ENCODE peak calls at places on chromosomes 1 and 21, in seven cellular contexts. G, J, C, K, A, O and Y are unnamed samples. For H3K4me1, the result is how much of the 10 kb centered on the place peaks cover.

GRCh38 chr1:162847839-162848453 is 13.0 kb downstream of the CCDC190 start:
- DNase-seq in O (peak), K (no peak), A (peak), G (peak), C (peak), J (peak), Y (peak)

GRCh38 chr1:98001764-98002163 is 80.9 kb upstream of the DPYD start:
- DNase-seq in C (no peak), G (no peak), A (no peak), O (no peak), J (no peak), K (no peak), Y (no peak)

GRCh38 chr1:192476802-192477298 is 98.7 kb upstream of the RGS1 start:
- DNase-seq in J (no peak), O (no peak), C (peak), K (peak), G (no peak), A (no peak), Y (no peak)

GRCh38 chr21:43882952-43883492 is 18.0 kb downstream of the AGPAT3 start:
- DNase-seq in G (no peak), O (no peak), A (no peak), C (no peak), K (no peak), J (no peak), Y (no peak)

GRCh38 chr1:183431840-183432547 is 13.8 kb upstream of the NMNAT2 start:
- DNase-seq in O (no peak), J (no peak), C (no peak), G (no peak), A (no peak), K (no peak), Y (no peak)

GRCh38 chr1:115136706-115137105 is 47.4 kb upstream of the TSPAN2 start:
- DNase-seq in K (no peak), J (no peak), C (no peak), G (no peak), A (no peak), O (no peak), Y (no peak)

GRCh38 chr1:37476460-37477197 is 2.2 kb downstream of the ZC3H12A start:
- DNase-seq in K (no peak), O (no peak), G (peak), C (peak), A (no peak), J (peak), Y (peak)

GRCh38 chr1:183029591-183030000 is 6.4 kb downstream of the LAMC1 start:
- DNase-seq in C (no peak), K (no peak), J (no peak), G (no peak), A (no peak), O (no peak), Y (no peak)

GRCh38 chr21:34852438-34852837 is 183.6 kb downstream of the CLIC6 start:
- DNase-seq in G (no peak), O (no peak), A (no peak), J (no peak), K (no peak), C (no peak), Y (no peak)

GRCh38 chr1:41672173-41672572 is 187.7 kb upstream of the EDN2 start:
- DNase-seq in J (no peak), O (peak), C (no peak), K (no peak), G (peak), A (peak), Y (peak)

GRCh38 chr1:93666613-93667384 is 14.8 kb downstream of the BCAR3 start:
- DNase-seq in A (peak), G (peak), C (peak), O (no peak), J (no peak), K (no peak), Y (peak)

GRCh38 chr1:222995620-222996306 is 147.3 kb downstream of the TLR5 start:
- DNase-seq in A (no peak), C (no peak), J (no peak), G (no peak), K (no peak), O (no peak), Y (no peak)

GRCh38 chr1:205626216-205626615 is 5.6 kb downstream of the ELK4 start:
- DNase-seq in A (no peak), K (no peak), G (no peak), O (no peak), J (no peak), C (no peak), Y (no peak)

GRCh38 chr1:47720100-47720499 is 277.1 kb downstream of the TRABD2B start:
- DNase-seq in O (no peak), K (no peak), A (no peak), G (no peak), C (no peak), J (no peak), Y (no peak)

GRCh38 chr1:228003461-228004330 is 3.1 kb upstream of the WNT3A start:
- DNase-seq in J (no peak), G (peak), K (no peak), O (peak), C (peak), A (no peak), Y (peak)

GRCh38 chr1:171185064-171185463 is at the start of gene FMO2:
- DNase-seq in J (no peak), G (no peak), K (no peak), C (peak), A (peak), O (no peak), Y (no peak)

GRCh38 chr1:172746091-172746949 is 87.4 kb downstream of the FASLG start:
- DNase-seq in K (peak), O (peak), A (peak), J (no peak), G (no peak), C (no peak), Y (no peak)

GRCh38 chr1:6962956-6963915 is 178.0 kb downstream of the CAMTA1 start:
- DNase-seq in A (no peak), C (peak), K (peak), G (peak), J (peak), O (peak), Y (no peak)

GRCh38 chr1:212196355-212196754 is 88.9 kb upstream of the PPP2R5A start:
- DNase-seq in A (no peak), O (no peak), C (no peak), J (no peak), K (no peak), G (no peak), Y (no peak)

DNA sequence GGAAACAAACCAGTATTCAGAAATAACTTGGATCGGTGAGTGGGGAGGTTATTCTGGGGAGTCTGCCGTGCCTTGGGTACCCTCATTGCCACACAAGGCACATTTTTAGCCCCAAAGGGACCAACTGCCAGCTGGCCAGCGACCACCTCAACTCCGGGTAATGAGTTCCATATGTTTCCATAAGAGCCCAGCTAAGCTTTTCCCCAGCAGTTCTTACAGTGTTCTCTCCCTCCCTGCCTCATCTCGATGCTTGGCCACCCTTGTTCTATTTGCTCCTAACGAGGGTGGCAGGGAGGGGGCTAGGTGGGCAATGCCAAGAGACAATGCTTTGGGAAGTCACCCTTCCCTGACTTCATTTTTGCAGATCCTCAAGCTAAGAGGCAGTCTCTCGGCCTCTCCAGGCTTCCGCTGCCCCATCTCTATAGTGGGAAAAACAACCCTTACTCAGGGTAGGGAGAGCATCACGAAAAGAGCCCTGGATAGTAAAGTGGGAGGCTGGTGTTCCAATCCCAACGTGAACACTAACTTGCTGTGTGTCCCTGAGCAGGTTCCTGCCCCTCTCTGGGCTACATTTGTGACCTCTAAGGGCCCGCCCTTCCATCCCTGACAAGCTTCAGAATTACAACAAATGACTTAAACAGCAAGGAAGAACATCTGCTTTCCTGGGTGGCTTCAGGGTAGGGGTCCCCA is 6.0 kb downstream of the ID3 start:
- DNase-seq in C (no peak), G (no peak), A (no peak), O (no peak), J (no peak), K (no peak), Y (no peak)
- H3K4me1 ChIP-seq in C (under half), G (under half), A (under half), O (under half), J (half or more), K (under half), Y (under half)

GRCh38 chr21:42219606-42220137 is 732 bp downstream of the ABCG1 start:
- DNase-seq in O (no peak), A (no peak), J (peak), C (peak), K (no peak), G (peak), Y (no peak)

GRCh38 chr21:42218836-42219605 is at the start of gene ABCG1:
- DNase-seq in K (no peak), O (no peak), C (peak), J (peak), A (peak), G (peak), Y (no peak)

GRCh38 chr21:42222386-42222785 is 3.4 kb downstream of the ABCG1 start:
- DNase-seq in G (peak), O (no peak), A (no peak), J (no peak), K (no peak), C (peak), Y (no peak)

GRCh38 chr21:42221581-42222345 is 2.8 kb downstream of the ABCG1 start:
- DNase-seq in G (peak), J (no peak), O (no peak), C (peak), A (no peak), K (no peak), Y (no peak)

GRCh38 chr21:42220138-42220701 is 1.3 kb downstream of the ABCG1 start:
- DNase-seq in A (peak), O (no peak), C (peak), G (peak), K (no peak), J (peak), Y (peak)
- TF ChIP-seq POLR2AphosphoS5 in A (peak), O (no peak), C (peak), G (peak), K (no peak), J (peak), Y (no peak)

GRCh38 chr1:167617950-167618269 is 12.1 kb upstream of the RCSD1 start:
- DNase-seq in C (no peak), K (no peak), G (no peak), J (no peak), O (no peak), A (no peak), Y (no peak)
- H3K4me1 ChIP-seq in C (under half), K (under half), G (under half), J (under half), O (under half), A (under half), Y (under half)

GRCh38 chr1:67830928-67831596 is 2.2 kb downstream of the GNG12 start:
- DNase-seq in J (no peak), K (no peak), O (no peak), C (no peak), A (no peak), G (no peak), Y (no peak)

GRCh38 chr1:67831850-67832513 is 1.3 kb downstream of the GNG12 start:
- DNase-seq in K (no peak), O (peak), G (peak), J (peak), A (peak), C (peak), Y (peak)

GRCh38 chr1:67834246-67834877 is 1.1 kb upstream of the GNG12 start:
- DNase-seq in G (no peak), C (no peak), K (no peak), O (no peak), A (no peak), J (no peak), Y (no peak)

GRCh38 chr1:67833595-67833926 is 294 bp upstream of the GNG12 start:
- DNase-seq in K (no peak), G (no peak), C (peak), O (no peak), A (peak), J (no peak), Y (no peak)

DNA sequence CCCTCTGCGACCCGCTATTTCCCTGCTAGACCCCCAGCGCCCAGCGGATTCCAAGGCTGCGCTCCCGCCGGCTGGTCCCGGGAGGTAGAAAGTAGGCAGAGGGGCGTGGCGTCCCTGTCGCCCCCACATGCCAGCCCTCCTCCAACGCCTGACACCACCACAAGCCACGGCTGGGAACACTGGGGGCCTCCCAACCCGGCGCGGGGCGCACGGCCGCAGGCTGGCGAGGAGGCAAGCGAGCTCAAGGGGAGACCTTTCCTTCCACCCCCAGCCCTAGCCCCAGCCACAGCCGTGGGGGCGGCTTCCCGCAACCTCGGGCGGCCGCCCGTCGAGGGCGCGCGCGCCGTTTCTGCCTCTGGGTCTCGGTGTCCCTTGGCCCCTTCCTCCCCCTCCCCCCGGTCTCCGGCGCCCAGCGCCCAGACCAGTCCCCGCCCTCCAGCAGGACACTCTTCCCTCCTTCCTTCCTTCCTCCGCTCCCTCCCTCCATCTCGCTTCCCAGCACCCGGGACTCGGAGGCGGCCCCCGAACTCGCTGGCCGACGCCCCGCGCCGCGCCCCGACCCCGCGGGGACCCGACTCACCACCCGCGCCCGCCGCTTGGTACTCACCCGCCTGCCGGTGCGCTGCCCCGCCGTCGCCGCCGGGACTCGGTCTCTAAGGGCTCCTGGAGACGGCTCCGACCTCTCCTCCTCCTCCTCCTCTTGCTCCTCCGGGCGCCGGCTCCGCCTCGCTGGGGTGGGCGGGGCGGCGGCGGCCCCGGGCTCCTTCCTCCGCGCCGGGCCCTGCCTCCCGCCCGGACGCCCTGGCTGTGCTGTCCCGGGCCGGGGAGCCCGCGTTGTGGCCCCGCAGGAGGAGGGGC is at the start of gene GNG12:
- DNase-seq in K (no peak), O (peak), G (peak), C (peak), A (peak), J (peak), Y (peak)
- TF ChIP-seq POLR2AphosphoS5 in K (no peak), O (no peak), G (no peak), C (peak), A (no peak), J (peak), Y (no peak)

GRCh38 chr21:45938811-45939520 is 42.6 kb upstream of the COL6A1 start:
- DNase-seq in K (no peak), J (no peak), C (no peak), G (no peak), O (no peak), A (no peak), Y (no peak)

GRCh38 chr21:45940091-45940490 is 41.5 kb upstream of the COL6A1 start:
- DNase-seq in A (no peak), K (no peak), G (no peak), C (no peak), O (no peak), J (no peak), Y (no peak)

GRCh38 chr21:45940621-45941337 is 40.8 kb upstream of the COL6A1 start:
- DNase-seq in A (no peak), J (no peak), C (no peak), G (no peak), O (no peak), K (no peak), Y (no peak)

GRCh38 chr21:45938453-45938755 is 43.2 kb upstream of the COL6A1 start:
- DNase-seq in G (no peak), A (no peak), C (no peak), J (no peak), K (no peak), O (no peak), Y (no peak)

DNA sequence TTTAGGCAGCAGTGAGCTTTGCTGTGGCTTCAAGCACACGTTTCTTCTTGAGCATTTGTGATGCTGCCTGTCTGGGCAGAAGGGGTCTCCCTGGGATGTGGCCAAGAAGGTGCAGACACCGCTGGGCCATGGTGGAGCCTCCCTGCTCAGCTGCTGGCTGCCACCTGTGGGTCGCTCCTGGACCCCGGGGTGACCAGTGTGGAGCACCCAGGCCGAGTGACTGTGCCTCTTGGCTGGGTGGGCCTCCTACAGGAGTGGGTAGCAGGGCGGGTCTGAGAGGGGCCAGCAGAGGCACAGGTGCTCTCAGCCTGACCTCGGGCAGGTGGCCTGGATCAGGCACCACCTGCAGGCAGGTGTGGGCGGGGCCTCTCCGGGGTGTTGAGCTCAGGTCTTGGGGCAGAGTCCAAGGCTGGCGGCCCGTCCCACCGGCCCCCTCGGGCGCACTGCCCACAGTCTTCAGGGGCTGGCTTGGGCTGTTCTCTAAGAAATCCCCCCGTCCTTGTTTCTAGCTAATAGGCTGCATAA is 42.0 kb upstream of the COL6A1 start:
- DNase-seq in J (no peak), K (no peak), A (no peak), C (no peak), O (no peak), G (no peak), Y (no peak)
- H3K4me1 ChIP-seq in J (under half), K (under half), A (under half), C (under half), O (under half), G (under half), Y (under half)

GRCh38 chr1:116853680-116854191 is 56.0 kb upstream of the PTGFRN start:
- DNase-seq in J (peak), C (no peak), A (peak), G (peak), K (no peak), O (peak), Y (peak)

GRCh38 chr1:116854294-116854693 is 55.4 kb upstream of the PTGFRN start:
- DNase-seq in J (no peak), K (no peak), C (no peak), A (no peak), O (no peak), G (no peak), Y (no peak)

GRCh38 chr1:116850436-116850835 is 59.3 kb upstream of the PTGFRN start:
- DNase-seq in G (no peak), J (no peak), O (no peak), K (no peak), A (no peak), C (no peak), Y (no peak)

GRCh38 chr1:116852910-116853309 is 56.8 kb upstream of the PTGFRN start:
- DNase-seq in K (no peak), O (no peak), A (no peak), C (no peak), J (no peak), G (no peak), Y (no peak)

DNA sequence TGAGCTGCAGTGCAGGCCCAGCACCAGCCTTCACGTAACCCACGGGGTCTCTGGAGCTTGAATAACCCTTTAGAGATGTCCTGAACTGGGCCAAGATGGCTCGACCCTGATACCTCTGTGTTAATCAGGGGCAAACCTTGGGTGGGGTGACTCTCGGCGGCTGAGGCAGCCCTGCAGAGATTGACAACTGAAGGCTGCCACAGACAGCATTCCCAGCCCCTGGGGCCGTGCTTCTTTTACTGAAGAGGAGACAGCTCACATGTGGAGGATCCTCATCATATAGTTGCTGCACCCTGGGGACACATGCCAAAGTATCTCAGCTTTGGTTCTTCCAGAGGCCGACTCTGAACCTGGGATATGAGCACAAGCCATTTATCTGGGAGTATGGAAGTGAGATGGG is 57.3 kb upstream of the PTGFRN start:
- DNase-seq in G (no peak), J (no peak), A (no peak), K (no peak), O (no peak), C (no peak), Y (no peak)
- TF ChIP-seq POLR2AphosphoS5 in G (no peak), J (no peak), A (no peak), K (no peak), O (no peak), C (no peak), Y (no peak)

GRCh38 chr1:66276229-66276628 is 257.7 kb upstream of the SGIP1 start:
- DNase-seq in K (peak), J (no peak), O (no peak), A (no peak), G (no peak), C (no peak), Y (no peak)
- H3K4me1 ChIP-seq in K (half or more), J (under half), O (under half), A (under half), G (under half), C (under half), Y (under half)

GRCh38 chr1:55609630-55610029 is 394.5 kb upstream of the USP24 start:
- DNase-seq in A (no peak), O (no peak), K (no peak), J (no peak), C (no peak), G (no peak), Y (no peak)

GRCh38 chr1:55605155-55605554 is 390.0 kb upstream of the USP24 start:
- DNase-seq in O (no peak), G (no peak), J (no peak), A (no peak), C (no peak), K (no peak), Y (no peak)

GRCh38 chr1:55600243-55600642 is 385.1 kb upstream of the USP24 start:
- DNase-seq in C (no peak), G (no peak), K (no peak), O (no peak), A (no peak), J (no peak), Y (no peak)

GRCh38 chr1:55604194-55604593 is 389.0 kb upstream of the USP24 start:
- DNase-seq in A (no peak), G (no peak), K (no peak), O (no peak), C (no peak), J (no peak), Y (no peak)

GRCh38 chr1:55604749-55605148 is 389.6 kb upstream of the USP24 start:
- DNase-seq in J (no peak), K (no peak), O (no peak), A (no peak), G (no peak), C (no peak), Y (no peak)
- TF ChIP-seq POLR2AphosphoS5 in J (no peak), K (no peak), O (no peak), A (no peak), G (no peak), C (no peak), Y (no peak)